ENCODE peak calls at places on chromosomes 16 and 17, in ten cellular contexts. N, M, J, Y, W, G, R, B, L and K are unnamed samples.

GRCh38 chr16:11273721-11274324 is 394 bp upstream of the PRM3 start:
- DNase-seq in J (no peak), B (no peak), M (no peak), W (no peak), R (no peak), L (no peak), Y (no peak), G (no peak), N (peak), K (no peak)

GRCh38 chr16:62225675-62226074 is 189.4 kb upstream of the CDH8 start:
- DNase-seq in G (no peak), R (no peak), W (no peak), B (peak), L (no peak), N (peak), Y (peak), J (peak), M (peak), K (peak)

GRCh38 chr16:76854234-76854633 is 336.8 kb upstream of the MON1B start:
- DNase-seq in W (no peak), J (no peak), G (no peak), N (peak), R (no peak), Y (no peak), B (no peak), L (no peak), M (no peak), K (no peak)

GRCh38 chr17:63222655-63223054 is 223.5 kb downstream of the CYB561 start:
- DNase-seq in Y (no peak), W (no peak), J (no peak), G (no peak), N (no peak), M (no peak), L (no peak), R (peak), B (peak), K (no peak)

GRCh38 chr17:82752371-82753200 is 721 bp downstream of the TBCD start:
- DNase-seq in J (peak), B (no peak), L (no peak), M (no peak), W (no peak), G (no peak), N (peak), Y (peak), R (no peak), K (peak)

GRCh38 chr17:16496820-16497489 is 5.0 kb upstream of the LRRC75A start:
- DNase-seq in J (no peak), W (no peak), R (no peak), G (no peak), M (no peak), B (no peak), N (no peak), Y (no peak), L (no peak), K (no peak)

GRCh38 chr16:4385789-4386451 is 14.3 kb downstream of the VASN start:
- DNase-seq in B (no peak), Y (no peak), W (no peak), L (no peak), M (no peak), R (no peak), J (no peak), G (peak), N (no peak), K (no peak)

GRCh38 chr17:2899911-2900310 is 103.7 kb downstream of the RAP1GAP2 start:
- DNase-seq in B (no peak), G (no peak), M (no peak), J (no peak), L (no peak), W (no peak), N (peak), R (peak), Y (no peak), K (no peak)

GRCh38 chr16:56662357-56663354 is 4.9 kb downstream of the MT1F start:
- DNase-seq in R (no peak), B (no peak), Y (no peak), G (no peak), L (no peak), W (no peak), N (peak), J (no peak), M (no peak), K (no peak)

GRCh38 chr16:77873066-77873465 is 84.7 kb downstream of the VAT1L start:
- DNase-seq in J (no peak), N (no peak), G (no peak), M (no peak), L (no peak), R (no peak), Y (no peak), W (no peak), B (no peak), K (no peak)

GRCh38 chr17:78789663-78790181 is 7.6 kb upstream of the CYTH1 start:
- DNase-seq in B (peak), J (peak), M (peak), Y (peak), R (peak), W (no peak), G (peak), L (peak), N (no peak), K (peak)

GRCh38 chr17:59641799-59642484 is 22.2 kb downstream of the CLTC start:
- DNase-seq in G (no peak), M (no peak), J (no peak), R (no peak), Y (no peak), W (no peak), L (no peak), B (no peak), N (no peak), K (no peak)

GRCh38 chr16:568401-569258 is 1.1 kb upstream of the PIGQ start:
- DNase-seq in M (no peak), R (no peak), B (no peak), W (no peak), J (no peak), G (no peak), N (peak), L (no peak), Y (no peak), K (no peak)

GRCh38 chr17:71505200-71505599 is 615.6 kb upstream of the SOX9 start:
- DNase-seq in R (peak), Y (no peak), L (peak), W (no peak), N (no peak), G (no peak), M (no peak), J (no peak), B (no peak), K (no peak)

GRCh38 chr17:65749479-65749878 is 188.0 kb upstream of the AXIN2 start:
- DNase-seq in Y (no peak), J (no peak), B (peak), R (peak), N (no peak), L (no peak), G (no peak), M (no peak), W (no peak), K (no peak)

GRCh38 chr16:53152321-53152720 is 97.5 kb downstream of the CHD9 start:
- DNase-seq in J (no peak), B (no peak), M (no peak), Y (no peak), L (no peak), N (no peak), W (no peak), G (no peak), R (peak), K (no peak)

GRCh38 chr16:10368984-10369551 is 16.8 kb upstream of the ATF7IP2 start:
- DNase-seq in N (peak), B (no peak), L (no peak), M (no peak), G (no peak), W (no peak), R (no peak), Y (no peak), J (no peak), K (no peak)

GRCh38 chr16:56113223-56113622 is 78.1 kb upstream of the GNAO1 start:
- DNase-seq in W (no peak), L (no peak), M (no peak), R (no peak), G (no peak), N (no peak), B (no peak), Y (no peak), J (no peak), K (peak)

GRCh38 chr16:67393111-67393789 is at the start of gene TPPP3:
- DNase-seq in M (peak), W (peak), L (no peak), N (peak), Y (peak), R (peak), J (peak), G (peak), B (peak), K (peak)
- H3K4me3 ChIP-seq in M (peak), W (peak), L (peak), N (peak), Y (peak), R (peak), J (peak), G (peak), B (peak), K (peak)

GRCh38 chr17:77375917-77376651 is 235.3 kb downstream of the SEC14L1 start:
- DNase-seq in M (no peak), W (peak), Y (no peak), J (no peak), R (peak), B (peak), G (no peak), N (peak), L (no peak), K (no peak)
- H3K4me3 ChIP-seq in M (no peak), W (peak), Y (peak), J (peak), R (peak), B (peak), G (no peak), N (no peak), L (no peak), K (no peak)

DNA sequence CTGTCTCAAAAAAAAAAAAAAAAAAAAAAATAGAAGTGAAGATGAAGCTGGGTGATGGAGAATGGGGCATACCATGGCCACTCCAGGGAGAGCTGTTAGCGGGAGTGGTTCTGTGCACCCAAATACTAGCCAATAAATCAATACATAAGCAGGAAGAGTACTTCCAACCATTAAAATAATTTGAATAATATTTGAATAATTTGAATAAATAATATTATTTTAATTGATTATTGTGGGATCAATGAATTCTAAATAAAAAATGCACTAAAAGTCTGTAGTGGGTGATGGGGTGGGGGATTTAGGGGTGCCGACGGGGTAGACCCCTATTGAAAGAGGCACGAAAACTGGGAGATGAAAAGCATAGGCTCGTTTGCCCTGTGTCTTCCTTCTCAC is 41.4 kb upstream of the CMIP start:
- DNase-seq in R (no peak), B (no peak), L (no peak), M (no peak), N (no peak), W (no peak), Y (no peak), J (no peak), G (no peak), K (no peak)
- H3K4me3 ChIP-seq in R (no peak), B (no peak), L (no peak), M (no peak), N (no peak), W (no peak), Y (peak), J (no peak), G (no peak), K (no peak)

DNA sequence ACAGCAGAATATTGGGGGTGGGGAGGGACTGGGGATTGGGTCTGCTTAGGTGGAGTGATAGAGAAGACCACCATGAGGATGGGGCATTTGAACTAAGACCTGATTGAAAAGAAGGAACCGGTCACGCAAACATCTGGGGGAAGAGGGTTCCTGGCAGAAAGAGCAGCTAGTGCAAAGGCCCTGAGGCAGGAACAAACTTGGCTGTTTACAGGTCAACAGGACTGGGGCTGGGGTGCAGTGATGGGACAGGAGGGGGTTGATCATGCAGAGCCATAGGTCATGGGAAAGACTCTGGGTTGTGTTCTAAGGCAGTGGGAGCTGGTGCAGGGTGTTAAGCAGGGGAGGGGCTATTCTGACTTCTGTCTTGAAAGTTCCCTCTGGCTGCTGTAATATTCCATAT is 1.9 kb downstream of the DRG2 start:
- DNase-seq in Y (no peak), L (no peak), R (no peak), G (no peak), N (no peak), B (no peak), W (no peak), M (no peak), J (no peak), K (no peak)
- H3K4me3 ChIP-seq in Y (no peak), L (no peak), R (no peak), G (no peak), N (no peak), B (no peak), W (no peak), M (no peak), J (no peak), K (no peak)

GRCh38 chr16:31202402-31203385 is at the start of gene PYCARD:
- DNase-seq in G (peak), L (no peak), Y (peak), M (no peak), R (peak), B (no peak), W (peak), J (peak), N (peak), K (peak)

GRCh38 chr16:31199430-31200041 is 3.0 kb downstream of the PYCARD start:
- DNase-seq in R (no peak), Y (no peak), M (no peak), N (no peak), G (no peak), W (no peak), J (no peak), L (no peak), B (no peak), K (no peak)

GRCh38 chr16:31198207-31198882 is 4.2 kb downstream of the PYCARD start:
- DNase-seq in G (no peak), J (no peak), M (no peak), L (no peak), N (no peak), W (no peak), B (no peak), Y (no peak), R (no peak), K (no peak)

GRCh38 chr16:31201511-31202401 is 804 bp downstream of the PYCARD start:
- DNase-seq in J (peak), G (no peak), M (no peak), B (no peak), N (peak), R (no peak), L (no peak), W (no peak), Y (peak), K (peak)

DNA sequence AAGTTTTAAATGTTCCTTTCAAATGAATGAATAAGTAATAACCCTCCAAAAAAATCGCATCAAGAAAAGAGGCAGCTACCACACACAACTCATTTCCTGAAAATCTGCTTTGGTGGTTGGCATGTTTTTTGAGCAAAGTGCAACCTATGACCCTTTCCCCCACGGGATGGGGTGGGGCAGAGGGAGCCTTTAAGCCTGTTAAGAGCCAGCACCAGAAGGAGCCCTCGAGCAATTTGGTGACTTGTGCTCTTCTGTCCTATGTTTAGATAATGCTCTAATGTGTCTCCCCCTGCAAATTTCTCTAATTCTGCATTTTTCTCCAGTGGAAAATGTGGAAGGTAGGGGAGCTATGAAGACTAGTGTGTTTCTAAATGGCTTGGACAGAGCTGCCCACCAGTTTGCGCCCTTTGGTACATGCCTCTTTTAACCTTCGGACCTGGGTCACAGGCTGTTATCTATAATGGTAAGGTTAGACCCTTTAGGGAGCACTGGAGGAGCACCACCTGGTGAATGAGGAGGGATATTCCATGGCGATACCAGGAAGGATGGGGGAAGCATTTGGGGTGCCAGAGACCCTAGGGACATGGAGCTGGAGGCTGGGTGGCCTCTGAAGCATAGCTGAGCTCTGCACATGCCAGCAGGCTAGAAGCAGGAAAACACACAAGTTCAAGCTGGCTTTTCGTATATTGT is 1.6 kb downstream of the PYCARD start:
- DNase-seq in R (no peak), N (no peak), M (no peak), G (no peak), L (no peak), J (no peak), B (no peak), W (no peak), Y (no peak), K (no peak)
- H3K4me3 ChIP-seq in R (no peak), N (no peak), M (no peak), G (no peak), L (no peak), J (peak), B (no peak), W (no peak), Y (peak), K (no peak)

GRCh38 chr17:80427366-80428282 is 12.7 kb downstream of the ENDOV start:
- DNase-seq in B (no peak), J (no peak), Y (peak), G (no peak), R (no peak), W (no peak), L (no peak), N (peak), M (no peak), K (no peak)

GRCh38 chr17:80426671-80427326 is 11.8 kb downstream of the ENDOV start:
- DNase-seq in L (no peak), G (peak), N (peak), B (peak), R (peak), W (peak), Y (peak), M (peak), J (peak), K (peak)

GRCh38 chr17:80429356-80430275 is 14.6 kb downstream of the ENDOV start:
- DNase-seq in G (no peak), L (no peak), W (no peak), N (no peak), B (no peak), J (no peak), Y (peak), M (no peak), R (no peak), K (peak)

GRCh38 chr17:80428796-80429195 is 13.8 kb downstream of the ENDOV start:
- DNase-seq in J (no peak), Y (peak), G (no peak), M (no peak), B (no peak), W (no peak), R (no peak), L (no peak), N (peak), K (no peak)

DNA sequence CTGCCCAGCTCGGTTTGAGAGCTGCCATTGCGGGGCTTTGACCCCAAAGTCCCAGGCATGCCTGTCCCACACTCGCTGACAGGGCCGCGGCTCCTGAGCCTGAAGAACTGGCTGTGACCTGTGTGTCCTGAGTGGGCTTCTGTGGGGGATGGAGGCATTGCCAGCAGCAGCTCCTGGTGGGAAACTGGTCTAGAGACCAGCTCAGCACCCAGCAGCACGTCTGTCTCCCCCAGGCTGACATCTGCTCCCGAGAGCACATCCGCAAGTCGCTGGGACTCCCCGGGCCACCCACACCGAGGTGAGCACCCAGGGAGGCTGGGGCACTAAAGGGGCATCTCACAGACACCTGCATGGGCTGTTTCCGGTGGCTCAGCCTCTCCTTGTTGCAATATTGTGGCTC is 13.4 kb downstream of the ENDOV start:
- DNase-seq in L (no peak), M (no peak), J (no peak), N (peak), G (no peak), Y (peak), B (no peak), W (no peak), R (no peak), K (no peak)
- H3K4me3 ChIP-seq in L (no peak), M (no peak), J (no peak), N (no peak), G (no peak), Y (no peak), B (no peak), W (no peak), R (no peak), K (no peak)

DNA sequence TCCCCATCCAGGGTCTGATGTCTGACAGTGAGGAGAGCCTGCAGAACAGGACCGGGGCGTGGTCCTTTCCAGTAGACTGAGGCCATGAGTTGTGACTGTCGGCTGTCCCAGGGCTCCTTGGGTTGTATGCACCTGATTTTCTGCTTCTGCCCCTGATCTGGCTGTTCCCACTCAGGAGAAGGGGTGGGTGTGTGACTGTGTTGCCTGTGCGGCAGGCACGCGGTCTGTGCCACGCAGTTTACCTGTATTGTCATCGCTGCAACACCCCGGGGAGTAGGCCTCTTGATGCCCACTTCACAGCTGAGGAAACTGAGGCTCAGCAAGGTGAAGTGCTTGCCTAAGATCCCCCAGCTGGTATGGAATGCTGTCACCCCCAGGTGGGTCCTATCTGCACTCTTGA is 1.4 kb downstream of the CRISPLD2 start:
- DNase-seq in R (no peak), L (no peak), M (no peak), Y (no peak), G (no peak), J (no peak), W (no peak), N (no peak), B (no peak), K (peak)
- H3K4me3 ChIP-seq in R (peak), L (no peak), M (peak), Y (peak), G (no peak), J (peak), W (peak), N (no peak), B (peak), K (peak)

GRCh38 chr17:9767432-9767991 is 23.9 kb downstream of the DHRS7C start:
- DNase-seq in J (no peak), W (no peak), G (no peak), N (no peak), M (no peak), R (no peak), Y (no peak), L (no peak), B (no peak), K (no peak)

GRCh38 chr17:9768381-9768934 is 22.9 kb downstream of the DHRS7C start:
- DNase-seq in J (no peak), M (no peak), L (no peak), B (no peak), Y (no peak), W (no peak), R (peak), G (no peak), N (peak), K (no peak)

GRCh38 chr17:9771465-9771864 is 19.9 kb downstream of the DHRS7C start:
- DNase-seq in Y (no peak), L (no peak), B (no peak), G (no peak), R (no peak), J (no peak), W (no peak), N (peak), M (no peak), K (no peak)

GRCh38 chr17:9766970-9767369 is 24.4 kb downstream of the DHRS7C start:
- DNase-seq in J (no peak), M (no peak), N (no peak), L (no peak), W (no peak), B (no peak), R (no peak), Y (peak), G (no peak), K (no peak)

GRCh38 chr17:9769036-9769695 is 22.2 kb downstream of the DHRS7C start:
- DNase-seq in L (no peak), J (no peak), G (no peak), Y (no peak), B (no peak), N (no peak), M (peak), W (no peak), R (no peak), K (no peak)
- H3K4me3 ChIP-seq in L (no peak), J (no peak), G (no peak), Y (no peak), B (no peak), N (no peak), M (no peak), W (no peak), R (no peak), K (no peak)